ENCODE peak calls at places on chromosomes 4 and X, in five cellular contexts. J is lower lobe of right lung, Y is stomach, R is tibial nerve, B is GM23248. P is an unnamed sample. For H3K4me1, the result is how much of the 10 kb centered on the place peaks cover.

GRCh38 chr4:169268951-169269781 is 1.6 kb downstream of the SH3RF1 start:
- DNase-seq in B (peak), Y (no peak), J (no peak), R (no peak), P (no peak)

GRCh38 chr4:168421671-168422070 is 58.6 kb downstream of the DDX60L start:
- DNase-seq in Y (peak), B (peak), J (no peak), R (no peak), P (no peak)

GRCh38 chr4:1012031-1012739 is 759 bp downstream of the FGFRL1 start:
- DNase-seq in Y (peak), B (peak), J (peak), R (no peak), P (no peak)

GRCh38 chr4:137510866-137511265 is 21.4 kb downstream of the PCDH18 start:
- DNase-seq in B (peak), Y (no peak), J (no peak), R (no peak), P (no peak)

GRCh38 chr4:83561381-83561780 is 25.5 kb downstream of the GPAT3 start:
- DNase-seq in R (peak), Y (peak), J (no peak), B (peak), P (no peak)

GRCh38 chr4:102734591-102735385 is 26.0 kb downstream of the MANBA start:
- DNase-seq in Y (peak), J (no peak), R (no peak), B (peak), P (no peak)

GRCh38 chr4:5036239-5036638 is 15.0 kb upstream of the STK32B start:
- DNase-seq in B (peak), R (no peak), Y (no peak), J (no peak), P (no peak)

GRCh38 chr4:147822128-147822527 is 90.2 kb downstream of the ARHGAP10 start:
- DNase-seq in Y (peak), J (peak), B (peak), R (peak), P (no peak)

GRCh38 chr4:169159614-169160013 is 111.1 kb downstream of the SH3RF1 start:
- DNase-seq in B (peak), J (no peak), R (no peak), Y (no peak), P (no peak)

GRCh38 chr4:168784786-168785461 is 225.1 kb downstream of the CBR4 start:
- DNase-seq in J (no peak), Y (peak), R (no peak), B (no peak), P (no peak)

GRCh38 chrX:33183366-33183765 is 28.0 kb downstream of the DMD start:
- DNase-seq in J (no peak), R (peak), Y (peak), B (no peak), P (no peak)

GRCh38 chr4:11429646-11430045 is 952 bp upstream of the HS3ST1 start:
- DNase-seq in B (no peak), Y (peak), J (no peak), R (no peak), P (no peak)

GRCh38 chr4:88230953-88231835 is 53.2 kb downstream of the PPM1K start:
- DNase-seq in B (peak), R (no peak), Y (no peak), J (no peak), P (no peak)

GRCh38 chr4:106502106-106502699 is 133.6 kb upstream of the GIMD1 start:
- DNase-seq in B (peak), Y (peak), R (peak), J (peak), P (no peak)

GRCh38 chrX:77493677-77494553 is 46.7 kb downstream of the FGF16 start:
- DNase-seq in J (no peak), B (peak), Y (no peak), R (no peak), P (no peak)

GRCh38 chr4:113684534-113685091 is 76.9 kb downstream of the CAMK2D start:
- DNase-seq in R (peak), J (no peak), Y (peak), B (peak), P (no peak)

GRCh38 chr4:69823481-69824186 is 36.3 kb downstream of the SULT1E1 start:
- DNase-seq in R (no peak), Y (peak), J (peak), B (peak), P (no peak)

GRCh38 chr4:83217721-83218522 is 66.7 kb downstream of the COQ2 start:
- DNase-seq in Y (peak), B (no peak), R (no peak), J (no peak), P (no peak)

GRCh38 chr4:139142980-139143379 is 34.0 kb downstream of the ELF2 start:
- DNase-seq in J (no peak), Y (no peak), R (no peak), B (no peak), P (no peak)

GRCh38 chrX:98068210-98068609 is 1184.5 kb downstream of the RPA4 start:
- DNase-seq in B (no peak), R (no peak), J (no peak), Y (no peak), P (no peak)

DNA sequence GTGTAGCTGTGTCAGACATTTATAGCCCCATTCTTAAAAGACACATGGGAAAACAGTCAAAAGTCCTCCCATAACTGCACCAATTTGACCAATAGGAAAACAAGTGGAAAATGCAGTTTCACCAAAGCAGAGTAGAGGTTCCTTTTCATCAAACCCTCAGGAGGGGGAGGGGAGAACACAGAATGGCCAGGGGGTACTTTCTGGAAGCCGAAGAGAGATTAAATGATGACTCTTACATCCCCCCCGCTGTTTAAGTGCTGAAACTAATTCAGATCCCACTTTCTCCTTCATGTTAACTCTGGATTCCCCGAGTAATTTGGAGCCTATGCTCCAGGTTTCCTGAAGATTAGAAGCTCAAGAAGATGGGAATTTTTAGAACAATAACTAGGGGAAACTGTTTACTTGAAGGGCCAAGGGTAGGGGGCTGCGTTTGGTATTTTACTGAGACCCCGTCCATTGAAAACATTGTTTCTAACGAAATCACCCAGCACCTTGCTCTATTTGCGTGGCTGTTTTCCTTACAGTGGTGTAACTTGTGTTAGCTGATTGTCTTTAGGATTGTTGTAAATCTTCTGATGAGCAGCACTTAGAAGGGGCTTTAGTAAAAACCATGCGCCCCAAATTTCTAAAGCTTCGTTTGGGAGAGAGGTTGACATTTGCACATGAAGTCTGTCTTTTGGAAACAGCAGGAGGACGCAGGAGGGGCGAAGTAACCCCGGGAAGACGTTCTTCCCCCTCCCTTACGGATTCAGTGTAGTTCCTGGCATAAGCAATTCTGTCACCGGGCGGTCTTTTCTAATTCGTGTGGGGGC is 2.2 kb upstream of the LEF1 start:
- DNase-seq in R (no peak), J (no peak), B (no peak), Y (no peak), P (no peak)
- H3K4me1 ChIP-seq in R (half or more), J (under half), B (under half), Y (under half), P (under half)

GRCh38 chr4:73704314-73705055 is 35.9 kb upstream of the CXCL8 start:
- DNase-seq in B (peak), J (no peak), R (peak), Y (peak), P (no peak)
- H3K4me1 ChIP-seq in B (half or more), J (under half), R (under half), Y (under half), P (under half)

DNA sequence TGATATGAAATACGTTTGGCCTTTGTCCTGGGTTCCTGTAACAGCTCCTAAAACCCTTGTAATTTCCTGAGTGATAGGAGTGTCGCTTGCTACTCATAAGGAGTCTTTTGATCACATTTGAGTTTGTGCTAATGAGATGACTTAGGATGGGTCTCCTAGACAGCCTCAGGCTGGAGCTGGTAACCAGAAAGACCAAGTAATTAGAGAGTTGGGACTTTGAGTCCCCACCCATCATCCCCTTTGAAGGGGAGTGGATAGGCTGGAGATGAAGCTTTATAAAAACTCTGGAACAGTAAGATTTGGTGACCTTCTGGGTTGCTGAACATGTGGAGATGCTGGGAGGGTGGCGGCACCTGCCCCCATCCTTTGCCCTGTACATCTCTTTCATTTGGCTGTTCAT is 2.9 kb downstream of the SEC24B start:
- DNase-seq in B (no peak), R (no peak), Y (no peak), J (no peak), P (no peak)
- H3K4me1 ChIP-seq in B (under half), R (half or more), Y (under half), J (under half), P (half or more)

GRCh38 chr4:39043058-39043696 is 11.0 kb upstream of the TMEM156 start:
- DNase-seq in J (peak), R (no peak), B (no peak), Y (no peak), P (no peak)

GRCh38 chr4:39044364-39044946 is 12.2 kb upstream of the TMEM156 start:
- DNase-seq in Y (peak), R (peak), J (peak), B (peak), P (peak)

GRCh38 chr4:39044947-39045734 is 12.9 kb upstream of the TMEM156 start:
- DNase-seq in B (peak), Y (peak), J (peak), R (no peak), P (no peak)

GRCh38 chr4:39042365-39042764 is 10.2 kb upstream of the TMEM156 start:
- DNase-seq in J (no peak), R (no peak), Y (no peak), B (no peak), P (no peak)

GRCh38 chr4:39043697-39044363 is 11.6 kb upstream of the TMEM156 start:
- DNase-seq in Y (no peak), J (no peak), R (no peak), B (peak), P (no peak)
- H3K4me1 ChIP-seq in Y (under half), J (under half), R (under half), B (under half), P (under half)

DNA sequence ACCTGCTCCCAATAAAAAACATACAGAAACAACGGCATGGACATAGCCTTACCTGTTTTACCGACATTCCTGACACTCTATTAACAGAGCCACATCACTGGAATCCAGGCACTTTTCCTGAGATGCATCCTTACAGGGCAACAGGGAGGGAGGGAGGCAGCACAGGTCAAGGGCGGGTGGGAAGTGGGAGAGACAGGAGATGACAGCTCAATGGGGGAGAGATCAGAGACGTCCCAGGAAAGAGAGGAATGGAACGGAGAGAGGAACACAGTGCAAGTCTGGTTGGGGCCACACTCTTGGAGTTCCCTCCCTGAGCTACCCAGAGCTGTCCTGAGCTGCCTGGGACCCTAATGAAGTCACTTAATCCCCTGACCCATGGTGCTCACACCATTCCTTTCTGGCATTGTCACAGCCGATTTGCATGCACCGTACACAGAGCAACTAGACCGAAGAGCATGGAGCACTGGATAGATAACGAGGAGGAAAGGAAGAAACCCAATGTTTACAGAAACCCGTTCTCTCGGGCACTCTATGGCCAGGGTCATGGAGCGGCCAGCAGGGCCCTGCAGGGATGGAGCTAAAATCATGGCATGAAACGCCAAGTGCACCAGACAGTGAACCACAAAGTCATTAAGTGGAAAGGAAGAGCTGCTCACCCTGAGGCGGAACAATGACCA is 93.1 kb downstream of the NSUN7 start:
- DNase-seq in J (no peak), B (no peak), R (no peak), Y (no peak), P (no peak)
- H3K4me1 ChIP-seq in J (under half), B (under half), R (under half), Y (under half), P (under half)

GRCh38 chrX:41097326-41097725 is 12.1 kb downstream of the USP9X start:
- DNase-seq in B (no peak), Y (no peak), R (no peak), J (no peak), P (no peak)
- H3K4me1 ChIP-seq in B (under half), Y (under half), R (under half), J (under half), P (half or more)

DNA sequence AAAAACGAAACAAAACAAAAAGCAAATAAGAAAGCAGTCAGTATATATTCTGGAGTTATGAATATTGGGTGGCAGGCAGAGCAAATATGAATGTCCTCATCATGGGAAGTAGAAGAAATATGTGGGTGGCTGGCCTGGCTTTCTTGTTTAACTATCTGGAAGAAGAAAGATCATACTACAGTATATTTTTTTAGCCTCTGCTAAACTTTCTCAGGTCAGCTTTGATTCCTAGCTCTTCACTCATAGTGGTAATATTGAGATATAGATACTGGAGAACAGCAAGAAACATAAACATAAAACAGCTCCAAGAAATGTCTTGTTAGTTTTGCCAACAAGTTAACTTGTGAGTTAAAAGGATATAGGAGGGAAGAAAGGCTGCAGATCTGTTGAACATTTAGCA is 192.4 kb downstream of the SOWAHB start:
- DNase-seq in B (no peak), J (no peak), Y (no peak), R (no peak), P (no peak)
- H3K4me1 ChIP-seq in B (under half), J (under half), Y (half or more), R (under half), P (under half)

GRCh38 chrX:40090961-40091360 is 6.8 kb downstream of the BCOR start:
- DNase-seq in Y (no peak), J (no peak), R (no peak), B (no peak), P (no peak)
- H3K4me1 ChIP-seq in Y (under half), J (under half), R (half or more), B (under half), P (under half)

GRCh38 chr4:38091636-38092035 is 131.4 kb downstream of the PTTG2 start:
- DNase-seq in Y (no peak), J (no peak), B (peak), R (no peak), P (no peak)
- H3K4me1 ChIP-seq in Y (under half), J (under half), B (under half), R (under half), P (under half)